ENCODE peak calls at places on chromosomes 1 and 21, in five cellular contexts. Z is aorta; D is CD8-positive, alpha-beta T cell; Q is skeletal muscle cell; T is cardiac fibroblast. I is an unnamed sample.

GRCh38 chr1:192702212-192702993 is 66.5 kb downstream of the RGS13 start:
- DNase-seq in Q (peak; percentile 36), Z (no peak), T (peak; percentile 43), D (no peak), I (no peak)

GRCh38 chr1:23627065-23627464 is 64.5 kb upstream of the RPL11 start:
- DNase-seq in Z (no peak), T (no peak), Q (no peak), D (no peak), I (no peak)

GRCh38 chr1:18963968-18964367 is 7.5 kb upstream of the IFFO2 start:
- DNase-seq in D (no peak), T (no peak), Q (no peak), Z (peak; percentile 9), I (no peak)

GRCh38 chr21:45573452-45574035 is 31.3 kb upstream of the SLC19A1 start:
- DNase-seq in T (no peak), Q (no peak), Z (no peak), D (no peak), I (no peak)

GRCh38 chr1:96583903-96584302 is 137.7 kb upstream of the PTBP2 start:
- DNase-seq in T (no peak), Q (no peak), Z (no peak), D (no peak), I (no peak)

GRCh38 chr1:107936498-107937481 is 28.2 kb downstream of the VAV3 start:
- DNase-seq in Q (peak; percentile 78), T (peak; percentile 90), Z (no peak), D (no peak), I (peak; percentile 83)

GRCh38 chr1:182259229-182259872 is 132.2 kb downstream of the GLUL start:
- DNase-seq in Q (peak; percentile 59), Z (peak; percentile 72), D (peak; percentile 42), T (peak; percentile 40), I (no peak)

GRCh38 chr1:66464802-66465201 is 69.2 kb upstream of the SGIP1 start:
- DNase-seq in Q (peak; percentile 89), T (peak; percentile 81), Z (peak; percentile 42), D (no peak), I (no peak)

GRCh38 chr1:89065077-89065868 is at the start of gene GBP1:
- DNase-seq in Z (no peak), Q (peak; percentile 69), T (peak; percentile 89), D (no peak), I (no peak)

GRCh38 chr21:14911351-14911750 is 153.4 kb downstream of the NRIP1 start:
- DNase-seq in D (no peak), Q (no peak), Z (no peak), T (no peak), I (no peak)

GRCh38 chr1:162902372-162902771 is 41.4 kb upstream of the CCDC190 start:
- DNase-seq in D (no peak), T (no peak), Q (peak; percentile 18), Z (no peak), I (no peak)

DNA sequence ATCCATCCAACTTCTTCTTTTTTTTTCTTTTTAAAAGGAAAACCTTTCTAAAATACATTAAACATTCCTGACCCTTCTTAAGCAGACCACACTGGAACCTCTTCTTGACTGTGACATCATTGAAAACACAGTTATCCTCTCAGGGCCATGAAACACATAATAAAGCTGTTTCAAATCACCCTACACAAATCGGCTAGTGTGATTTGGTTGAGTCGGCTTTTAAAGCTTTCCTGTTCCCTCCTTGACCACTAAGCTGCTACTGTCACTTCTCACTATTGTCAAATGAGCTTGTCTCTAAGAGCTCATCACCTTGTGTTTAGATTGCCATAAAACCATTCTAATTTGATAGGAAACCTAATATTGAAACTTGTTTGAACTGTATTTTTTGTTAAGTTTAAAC is 5.9 kb downstream of the USP24 start:
- DNase-seq in Z (no peak), Q (no peak), T (no peak), D (no peak), I (no peak)
- H3K4me3 ChIP-seq in Z (no peak overlapping the region), Q (no peak overlapping the region), T (no peak overlapping the region), D (no peak overlapping the region), I (no peak overlapping the region)

GRCh38 chr1:186113454-186113853 is 261.6 kb downstream of the TPR start:
- DNase-seq in D (no peak), Q (no peak), Z (no peak), T (no peak), I (no peak)
- H3K4me3 ChIP-seq in D (no peak overlapping the region), Q (no peak overlapping the region), Z (no peak overlapping the region), T (no peak overlapping the region), I (no peak overlapping the region)

DNA sequence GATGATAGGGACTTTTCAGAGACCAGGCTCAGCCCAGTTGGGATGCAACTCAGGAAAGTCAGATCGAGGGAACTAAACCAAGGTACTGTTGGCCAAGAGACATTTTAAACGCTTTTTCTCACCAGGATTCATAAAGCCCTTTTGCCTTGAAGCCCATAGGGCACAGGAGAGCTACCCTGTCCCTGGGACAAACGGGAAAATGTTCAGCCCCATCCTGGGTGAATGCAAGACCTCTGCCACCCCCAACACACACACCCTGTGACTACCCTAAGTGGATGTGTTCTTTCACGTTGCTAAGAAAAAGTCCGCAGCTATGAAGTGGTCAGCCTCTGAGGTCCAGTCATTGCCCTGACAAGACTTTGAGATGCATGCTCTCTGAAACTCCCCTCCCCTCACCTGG is 58.4 kb downstream of the ITPKB start:
- DNase-seq in T (no peak), Z (no peak), Q (no peak), D (no peak), I (no peak)
- H3K4me3 ChIP-seq in T (no peak overlapping the region), Z (no peak overlapping the region), Q (no peak overlapping the region), D (peak overlapping the region; percentile 26), I (no peak overlapping the region)

GRCh38 chr1:32349211-32349708 is 13.0 kb downstream of the FAM229A start:
- DNase-seq in D (no peak), Q (peak; percentile 29), T (peak; percentile 92), Z (peak; percentile 69), I (no peak)

GRCh38 chr1:32351859-32352745 is 10.2 kb downstream of the FAM229A start:
- DNase-seq in D (no peak), T (peak; percentile 57), Z (peak; percentile 76), Q (no peak), I (no peak)

GRCh38 chr1:32352831-32353383 is 9.4 kb downstream of the FAM229A start:
- DNase-seq in Q (no peak), T (peak; percentile 51), Z (no peak), D (no peak), I (no peak)

GRCh38 chr1:32351077-32351858 is 11.0 kb downstream of the FAM229A start:
- DNase-seq in Q (peak; percentile 72), T (peak; percentile 96), Z (peak; percentile 96), D (peak; percentile 89), I (peak; percentile 91)

GRCh38 chr1:32350785-32351076 is 11.6 kb downstream of the FAM229A start:
- DNase-seq in Z (no peak), Q (no peak), T (no peak), D (no peak), I (no peak)
- H3K4me3 ChIP-seq in Z (no peak overlapping the region), Q (peak overlapping the region; percentile 62), T (no peak overlapping the region), D (no peak overlapping the region), I (peak overlapping the region; percentile 53)

DNA sequence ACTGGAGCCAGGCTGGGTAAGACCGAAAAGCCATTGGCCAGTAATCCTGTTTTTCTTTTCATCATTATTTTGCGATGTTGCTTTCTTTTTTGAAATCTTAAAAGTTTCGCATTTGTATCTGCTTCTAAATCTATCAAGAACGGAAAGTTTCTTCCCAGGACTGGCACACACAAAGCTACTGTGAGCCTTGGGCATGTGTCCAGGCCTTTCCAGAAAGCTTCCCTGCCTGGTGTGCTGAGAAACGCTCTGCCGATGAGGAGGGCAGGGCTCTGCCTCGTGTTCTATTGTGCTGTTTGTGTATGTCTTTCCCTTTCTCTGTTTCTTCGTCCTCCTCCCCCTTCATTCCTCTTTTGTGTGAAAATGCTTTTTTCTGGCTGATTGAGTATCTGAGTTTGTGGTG is 72.4 kb downstream of the RGL1 start:
- DNase-seq in T (peak; percentile 92), D (no peak), Q (no peak), Z (peak; percentile 81), I (no peak)
- H3K4me3 ChIP-seq in T (peak overlapping the region; percentile 4), D (no peak overlapping the region), Q (no peak overlapping the region), Z (no peak overlapping the region), I (no peak overlapping the region)

DNA sequence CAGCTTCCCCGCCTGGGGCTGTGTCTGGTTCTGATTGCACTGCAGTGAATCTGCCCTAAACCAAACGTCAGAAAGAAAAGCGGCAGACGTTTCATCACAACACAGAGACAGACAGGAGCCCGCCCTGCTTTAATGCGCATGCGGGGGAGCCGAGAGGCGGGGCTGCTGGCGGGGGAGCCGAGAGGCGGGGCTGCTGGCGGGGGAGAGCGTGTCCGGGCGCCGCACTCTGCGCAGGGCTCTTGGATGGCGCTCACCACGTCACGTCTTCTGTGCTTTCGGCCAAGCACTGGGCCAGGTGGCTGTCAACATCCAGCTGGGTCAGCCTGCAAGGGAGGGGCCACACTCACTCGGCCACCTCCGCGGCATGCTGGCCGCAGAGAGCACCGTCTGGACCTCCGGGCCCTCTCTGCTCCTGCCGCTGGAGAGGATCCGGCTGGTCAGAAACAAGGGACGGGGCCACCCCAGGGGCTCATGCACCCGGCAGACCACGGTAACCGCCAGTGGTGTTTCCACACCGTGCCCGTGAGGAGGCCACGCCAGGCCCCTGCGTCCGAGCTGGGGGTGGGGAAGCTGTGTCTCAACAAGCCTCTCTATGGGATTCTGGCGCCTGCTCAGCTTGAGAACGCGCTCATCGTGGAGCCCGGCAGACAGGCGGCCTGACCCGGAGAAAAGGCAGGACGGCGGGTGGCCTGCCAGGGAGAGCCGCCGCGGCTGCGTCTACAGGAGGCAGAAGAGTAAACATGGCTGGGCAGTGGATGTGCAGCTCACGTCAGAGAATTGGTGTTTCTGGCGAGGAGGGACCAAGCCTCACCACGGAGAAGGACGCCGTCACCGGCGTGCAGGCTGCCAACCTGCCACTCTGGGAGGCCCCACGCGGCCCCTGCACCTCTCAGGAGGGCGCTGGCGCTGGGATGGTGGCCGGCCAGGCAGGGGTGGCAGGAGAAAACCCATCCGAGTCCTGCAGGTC is 4.8 kb downstream of the FAAP20 start:
- DNase-seq in D (peak; percentile 85), Z (peak; percentile 96), T (peak; percentile 98), Q (peak; percentile 90), I (peak; percentile 97)
- H3K4me3 ChIP-seq in D (peak overlapping the region; percentile 61), Z (peak overlapping the region; percentile 47), T (peak overlapping the region; percentile 56), Q (peak overlapping the region; percentile 50), I (peak overlapping the region; percentile 38)

GRCh38 chr1:68228833-68229232 is 3.5 kb downstream of the WLS start:
- DNase-seq in D (no peak), T (peak; percentile 60), Q (no peak), Z (no peak), I (no peak)
- H3K4me3 ChIP-seq in D (no peak overlapping the region), T (no peak overlapping the region), Q (peak overlapping the region; percentile 93), Z (peak overlapping the region; percentile 16), I (no peak overlapping the region)

GRCh38 chr1:189779034-189779433 is 698.6 kb downstream of the BRINP3 start:
- DNase-seq in T (no peak), D (no peak), Z (no peak), Q (no peak), I (no peak)

GRCh38 chr1:189787201-189787600 is 690.5 kb downstream of the BRINP3 start:
- DNase-seq in D (no peak), Z (no peak), T (peak; percentile 7), Q (no peak), I (no peak)

GRCh38 chr1:189782280-189782679 is 695.4 kb downstream of the BRINP3 start:
- DNase-seq in T (no peak), Q (no peak), D (no peak), Z (no peak), I (no peak)
- H3K4me3 ChIP-seq in T (no peak overlapping the region), Q (no peak overlapping the region), D (no peak overlapping the region), Z (no peak overlapping the region), I (no peak overlapping the region)

I was measured in RWPE2.